ENCODE peak calls at places on chromosomes 12 and 14, in nine cellular contexts. D, S, E, T, O, V, Q, L and Y are unnamed samples.

GRCh38 chr12:117881517-117881916 is 87.3 kb downstream of the KSR2 start:
- DNase-seq in D (no peak), S (no peak), E (no peak), T (no peak), O (no peak), V (no peak), Q (no peak), L (no peak), Y (no peak)

GRCh38 chr12:30896461-30896860 is 30.1 kb upstream of the TSPAN11 start:
- DNase-seq in D (no peak), S (no peak), E (no peak), T (no peak), O (no peak), V (no peak), Q (no peak), L (no peak), Y (no peak)

GRCh38 chr12:26287666-26288408 is 92.5 kb downstream of the SSPN start:
- DNase-seq in D (no peak), S (no peak), E (peak; percentile 40), T (no peak), O (peak; percentile 54), V (no peak), Q (no peak), L (no peak), Y (peak; percentile 20)

GRCh38 chr12:28958553-28959195 is 190.4 kb upstream of the FAR2 start:
- DNase-seq in D (no peak), S (no peak), E (no peak), T (no peak), O (no peak), V (no peak), Q (no peak), L (no peak), Y (no peak)

GRCh38 chr12:1926274-1926673 is 7.8 kb upstream of the CACNA2D4 start:
- DNase-seq in D (no peak), S (no peak), E (peak; percentile 14), T (no peak), O (no peak), V (no peak), Q (peak; percentile 6), L (no peak), Y (no peak)

GRCh38 chr14:37480446-37481290 is 114.4 kb downstream of the FOXA1 start:
- DNase-seq in D (no peak), S (no peak), E (no peak), T (no peak), O (no peak), V (no peak), Q (no peak), L (no peak), Y (no peak)

GRCh38 chr12:15933751-15934150 is 22.6 kb downstream of the DERA start:
- DNase-seq in D (no peak), S (no peak), E (no peak), T (no peak), O (no peak), V (no peak), Q (no peak), L (no peak), Y (no peak)

GRCh38 chr14:102187044-102187443 is 47.3 kb downstream of the WDR20 start:
- DNase-seq in D (no peak), S (peak; percentile 34), E (no peak), T (peak; percentile 56), O (peak; percentile 34), V (no peak), Q (peak; percentile 49), L (peak; percentile 41), Y (peak; percentile 63)

GRCh38 chr12:62724947-62725447 is 210.0 kb downstream of the PPM1H start:
- DNase-seq in D (no peak), S (peak; percentile 97), E (peak; percentile 67), T (no peak), O (peak; percentile 71), V (peak; percentile 54), Q (peak; percentile 76), L (peak; percentile 99), Y (peak; percentile 47)

GRCh38 chr14:39025250-39025809 is 77.7 kb downstream of the SEC23A start:
- DNase-seq in D (no peak), S (no peak), E (no peak), T (no peak), O (no peak), V (no peak), Q (no peak), L (no peak), Y (no peak)

DNA sequence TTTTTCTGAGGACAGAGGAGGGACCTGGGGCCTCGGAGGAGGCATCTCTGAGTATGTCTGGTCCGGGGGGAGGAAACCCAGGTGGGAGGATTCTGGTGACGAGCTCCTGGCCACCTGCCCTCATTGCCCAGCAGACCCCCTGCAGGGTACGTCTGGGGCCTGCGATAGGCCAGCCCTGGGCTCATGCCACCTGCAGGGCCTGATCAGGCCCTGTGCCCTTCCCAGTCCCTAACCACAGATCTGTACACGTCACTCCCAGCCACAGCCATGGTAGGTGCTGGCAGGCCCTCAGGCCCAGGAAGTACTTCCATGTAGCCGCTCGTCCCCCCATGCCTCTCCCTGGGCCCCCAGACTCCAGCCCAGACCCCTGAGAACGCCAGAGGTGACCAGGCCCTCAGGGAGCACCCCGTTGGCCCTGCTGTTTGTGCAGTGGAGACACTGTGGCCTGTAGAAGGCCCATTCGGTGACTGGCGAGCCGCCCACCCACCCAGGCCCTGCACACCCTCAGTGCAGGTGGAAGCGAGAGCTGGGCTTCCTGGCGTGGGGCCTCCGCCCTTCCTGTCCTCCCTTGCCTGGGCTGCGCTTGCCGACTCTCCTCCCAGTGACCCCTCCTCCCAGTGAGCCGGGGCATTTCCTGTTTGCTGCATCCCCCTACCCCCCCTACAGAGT is 5.7 kb downstream of the INF2 start:
- DNase-seq in D (peak; percentile 63), S (no peak), E (peak; percentile 59), T (no peak), O (no peak), V (peak; percentile 33), Q (no peak), L (no peak), Y (peak; percentile 95)
- TF ChIP-seq POLR2A in D (no peak), S (no peak), E (no peak), T (no peak), O (no peak), V (no peak), Q (no peak), L (no peak), Y (no peak)

DNA sequence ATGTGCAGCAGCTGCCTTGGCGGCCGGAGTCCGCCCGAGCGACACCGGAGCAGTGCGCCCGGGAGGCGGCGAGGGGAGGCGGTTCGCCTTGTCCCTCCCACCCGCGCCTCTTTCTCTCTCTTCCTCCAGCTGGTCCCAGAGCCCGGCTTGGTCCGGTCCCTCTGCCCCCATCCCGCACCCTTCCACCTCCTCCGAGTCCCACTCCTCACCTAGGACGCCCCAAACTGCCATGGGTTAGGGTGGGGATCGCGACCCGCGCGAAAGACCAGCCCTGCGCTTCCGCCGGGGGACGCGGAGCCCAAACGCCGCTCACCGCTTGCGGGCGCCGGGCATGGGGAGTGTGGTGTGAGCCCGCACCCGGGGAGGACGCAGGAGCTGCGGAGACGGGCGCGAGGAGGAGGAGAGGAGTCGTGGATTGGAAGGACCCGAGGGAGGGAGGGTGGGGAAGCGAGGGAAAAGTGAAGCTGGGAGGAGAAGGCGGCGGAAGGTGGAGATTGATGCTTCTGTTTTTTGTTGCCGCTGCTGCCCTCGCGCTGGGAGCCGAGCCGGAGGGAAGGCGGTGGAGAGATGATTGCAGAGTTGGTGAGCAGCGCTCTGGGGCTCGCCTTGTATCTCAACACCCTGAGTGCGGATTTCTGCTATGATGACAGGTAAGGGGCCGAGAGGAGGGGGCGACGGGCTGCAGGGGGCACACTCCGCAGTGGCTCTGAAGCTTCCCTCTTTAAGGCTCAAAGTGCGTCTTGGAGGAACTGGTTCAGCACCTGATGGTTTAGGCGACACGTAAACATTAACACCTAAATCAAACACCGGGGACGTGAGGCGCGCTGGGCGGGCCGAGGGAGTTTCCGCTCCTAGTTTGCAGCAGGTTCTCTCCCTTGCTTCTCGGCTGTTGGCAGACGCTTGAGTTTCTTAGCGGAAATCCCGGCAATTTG is 580 bp downstream of the TMTC2 start:
- DNase-seq in D (peak; percentile 56), S (peak; percentile 54), E (peak; percentile 83), T (peak; percentile 83), O (peak; percentile 38), V (peak; percentile 80), Q (peak; percentile 33), L (peak; percentile 35), Y (peak; percentile 22)
- TF ChIP-seq POLR2A in D (no peak), S (no peak), E (no peak), T (no peak), O (no peak), V (peak; percentile 37), Q (peak; percentile 10), L (no peak), Y (no peak)

DNA sequence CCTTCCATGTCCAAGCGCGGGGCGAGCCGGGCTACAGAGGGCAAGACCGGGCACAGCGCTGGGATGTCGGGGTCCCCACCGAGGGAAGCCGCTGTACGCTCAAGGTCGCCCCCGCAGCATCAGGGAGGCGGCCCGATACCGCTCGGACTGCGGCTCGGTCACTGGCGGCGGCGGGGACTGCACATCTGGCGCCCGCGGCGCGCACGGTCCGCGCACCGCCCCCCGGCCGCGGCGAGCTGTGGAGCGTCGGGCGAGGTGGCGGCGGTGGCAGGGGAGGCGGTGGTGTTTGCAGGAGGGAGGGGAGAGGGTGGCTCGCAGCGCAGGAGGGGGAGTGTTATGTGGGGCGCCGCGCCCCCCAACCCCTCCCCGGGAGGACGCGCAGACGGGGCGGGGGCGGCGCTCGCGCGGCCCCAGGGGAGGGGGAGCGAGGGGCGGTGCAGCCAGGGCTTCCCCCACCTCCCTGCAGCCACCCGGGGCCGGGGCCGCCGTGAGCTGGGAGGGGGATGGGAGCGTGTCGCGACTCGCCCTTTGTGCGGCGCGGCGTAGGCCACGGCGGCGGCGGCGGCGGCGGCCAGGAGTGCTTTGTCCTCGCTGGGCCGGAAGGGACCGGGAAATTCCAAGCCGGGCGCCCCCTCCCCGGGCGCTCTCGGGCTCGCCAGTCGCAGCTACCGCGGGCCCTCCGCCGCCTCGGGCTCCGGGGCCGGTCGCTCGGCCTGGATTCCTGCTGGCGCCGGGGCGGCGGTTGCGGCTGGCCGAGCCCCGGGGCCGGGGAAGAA is at the start of gene NUAK1:
- DNase-seq in D (no peak), S (peak; percentile 79), E (peak; percentile 54), T (peak; percentile 75), O (peak; percentile 37), V (peak; percentile 45), Q (peak; percentile 66), L (no peak), Y (peak; percentile 42)
- TF ChIP-seq POLR2A in D (no peak), S (peak; percentile 53), E (no peak), T (no peak), O (no peak), V (no peak), Q (no peak), L (no peak), Y (peak; percentile 70)

GRCh38 chr12:51372021-51372420 is 19.2 kb downstream of the GALNT6 start:
- DNase-seq in D (no peak), S (no peak), E (no peak), T (no peak), O (no peak), V (no peak), Q (no peak), L (no peak), Y (no peak)

GRCh38 chr12:51370667-51371066 is 20.5 kb downstream of the GALNT6 start:
- DNase-seq in D (no peak), S (no peak), E (no peak), T (no peak), O (no peak), V (no peak), Q (no peak), L (no peak), Y (no peak)

GRCh38 chr12:51369581-51369980 is 21.6 kb downstream of the GALNT6 start:
- DNase-seq in D (no peak), S (no peak), E (no peak), T (no peak), O (no peak), V (no peak), Q (no peak), L (no peak), Y (no peak)

GRCh38 chr12:51371295-51371953 is 19.8 kb downstream of the GALNT6 start:
- DNase-seq in D (no peak), S (peak; percentile 90), E (peak; percentile 62), T (peak; percentile 73), O (peak; percentile 42), V (peak; percentile 15), Q (peak; percentile 75), L (peak; percentile 71), Y (peak; percentile 94)

GRCh38 chr12:51368640-51369517 is 22.3 kb downstream of the GALNT6 start:
- DNase-seq in D (peak; percentile 95), S (no peak), E (peak; percentile 60), T (no peak), O (peak; percentile 43), V (peak; percentile 83), Q (peak; percentile 24), L (no peak), Y (no peak)
- TF ChIP-seq POLR2A in D (no peak), S (no peak), E (no peak), T (no peak), O (no peak), V (no peak), Q (no peak), L (no peak), Y (no peak)